ENCODE peak calls at places on chromosomes 6 and 20, in seven cellular contexts. One of them, this sample, is unnamed.

GRCh38 chr20:31496761-31497295 is 17.4 kb upstream of the HM13 start:
- DNase-seq in A549: no peak
- DNase-seq in esophagus muscularis mucosa: no peak
- DNase-seq in sigmoid colon: peak; percentile 86
- DNase-seq in suprapubic skin: peak; percentile 81
- DNase-seq in tibial nerve: no peak
- DNase-seq in upper lobe of left lung: no peak
- DNase-seq in this sample: peak; percentile 70

GRCh38 chr6:41894366-41895299 is 542 bp downstream of the USP49 start:
- DNase-seq in A549: no peak
- DNase-seq in esophagus muscularis mucosa: no peak
- DNase-seq in sigmoid colon: no peak
- DNase-seq in suprapubic skin: peak; percentile 67
- DNase-seq in tibial nerve: no peak
- DNase-seq in upper lobe of left lung: no peak
- DNase-seq in this sample: no peak

GRCh38 chr20:45061244-45061643 is 39.7 kb downstream of the KCNS1 start:
- DNase-seq in A549: peak; percentile 71
- DNase-seq in esophagus muscularis mucosa: no peak
- DNase-seq in sigmoid colon: no peak
- DNase-seq in suprapubic skin: no peak
- DNase-seq in tibial nerve: no peak
- DNase-seq in upper lobe of left lung: no peak
- DNase-seq in this sample: no peak

GRCh38 chr6:165858571-165858970 is 195.5 kb upstream of the PDE10A start:
- DNase-seq in A549: peak; percentile 18
- DNase-seq in esophagus muscularis mucosa: no peak
- DNase-seq in sigmoid colon: no peak
- DNase-seq in suprapubic skin: no peak
- DNase-seq in tibial nerve: no peak
- DNase-seq in upper lobe of left lung: no peak
- DNase-seq in this sample: no peak

GRCh38 chr6:36419295-36419694 is 23.4 kb downstream of the PXT1 start:
- DNase-seq in A549: no peak
- DNase-seq in esophagus muscularis mucosa: no peak
- DNase-seq in sigmoid colon: no peak
- DNase-seq in suprapubic skin: no peak
- DNase-seq in tibial nerve: no peak
- DNase-seq in upper lobe of left lung: no peak
- DNase-seq in this sample: no peak

GRCh38 chr6:118029967-118030366 is 122.9 kb downstream of the SLC35F1 start:
- DNase-seq in A549: no peak
- DNase-seq in esophagus muscularis mucosa: no peak
- DNase-seq in sigmoid colon: no peak
- DNase-seq in suprapubic skin: no peak
- DNase-seq in tibial nerve: no peak
- DNase-seq in upper lobe of left lung: no peak
- DNase-seq in this sample: no peak

GRCh38 chr6:165574770-165575549 is 88.1 kb downstream of the PDE10A start:
- DNase-seq in A549: no peak
- DNase-seq in esophagus muscularis mucosa: no peak
- DNase-seq in sigmoid colon: no peak
- DNase-seq in suprapubic skin: no peak
- DNase-seq in tibial nerve: no peak
- DNase-seq in upper lobe of left lung: no peak
- DNase-seq in this sample: no peak

GRCh38 chr6:14867807-14868206 is 378.1 kb upstream of the JARID2 start:
- DNase-seq in A549: no peak
- DNase-seq in esophagus muscularis mucosa: no peak
- DNase-seq in sigmoid colon: no peak
- DNase-seq in suprapubic skin: no peak
- DNase-seq in tibial nerve: no peak
- DNase-seq in upper lobe of left lung: no peak
- DNase-seq in this sample: no peak

GRCh38 chr6:22025468-22026159 is 271.2 kb downstream of the PRL start:
- DNase-seq in A549: peak; percentile 10
- DNase-seq in esophagus muscularis mucosa: peak; percentile 87
- DNase-seq in sigmoid colon: no peak
- DNase-seq in suprapubic skin: no peak
- DNase-seq in tibial nerve: no peak
- DNase-seq in upper lobe of left lung: no peak
- DNase-seq in this sample: peak; percentile 35

GRCh38 chr6:145583753-145584152 is 151.6 kb downstream of the EPM2A start:
- DNase-seq in A549: no peak
- DNase-seq in esophagus muscularis mucosa: no peak
- DNase-seq in sigmoid colon: no peak
- DNase-seq in suprapubic skin: no peak
- DNase-seq in tibial nerve: no peak
- DNase-seq in upper lobe of left lung: peak; percentile 29
- DNase-seq in this sample: no peak

GRCh38 chr6:1082040-1082935 is 229.6 kb upstream of the FOXQ1 start:
- DNase-seq in A549: no peak
- DNase-seq in esophagus muscularis mucosa: no peak
- DNase-seq in sigmoid colon: no peak
- DNase-seq in suprapubic skin: no peak
- DNase-seq in tibial nerve: no peak
- DNase-seq in upper lobe of left lung: no peak
- DNase-seq in this sample: no peak

GRCh38 chr20:45918779-45919535 is 7.0 kb upstream of the PLTP start:
- DNase-seq in A549: no peak
- DNase-seq in esophagus muscularis mucosa: no peak
- DNase-seq in sigmoid colon: no peak
- DNase-seq in suprapubic skin: no peak
- DNase-seq in tibial nerve: no peak
- DNase-seq in upper lobe of left lung: no peak
- DNase-seq in this sample: no peak

GRCh38 chr6:157677235-157677634 is 145.8 kb upstream of the SNX9 start:
- DNase-seq in A549: no peak
- DNase-seq in esophagus muscularis mucosa: no peak
- DNase-seq in sigmoid colon: no peak
- DNase-seq in suprapubic skin: no peak
- DNase-seq in tibial nerve: no peak
- DNase-seq in upper lobe of left lung: no peak
- DNase-seq in this sample: no peak

GRCh38 chr6:166168616-166169548 is 1.2 kb upstream of the TBXT start:
- DNase-seq in A549: no peak
- DNase-seq in esophagus muscularis mucosa: no peak
- DNase-seq in sigmoid colon: no peak
- DNase-seq in suprapubic skin: no peak
- DNase-seq in tibial nerve: no peak
- DNase-seq in upper lobe of left lung: peak; percentile 72
- DNase-seq in this sample: no peak

GRCh38 chr6:1840491-1841121 is 230.9 kb downstream of the FOXC1 start:
- DNase-seq in A549: no peak
- DNase-seq in esophagus muscularis mucosa: no peak
- DNase-seq in sigmoid colon: no peak
- DNase-seq in suprapubic skin: no peak
- DNase-seq in tibial nerve: peak; percentile 32
- DNase-seq in upper lobe of left lung: no peak
- DNase-seq in this sample: no peak

GRCh38 chr6:18147160-18147559 is 7.7 kb downstream of the TPMT start:
- DNase-seq in A549: no peak
- DNase-seq in esophagus muscularis mucosa: no peak
- DNase-seq in sigmoid colon: no peak
- DNase-seq in suprapubic skin: no peak
- DNase-seq in tibial nerve: no peak
- DNase-seq in upper lobe of left lung: no peak
- DNase-seq in this sample: no peak

GRCh38 chr6:17679726-17680125 is 27.0 kb downstream of the NUP153 start:
- DNase-seq in A549: no peak
- DNase-seq in esophagus muscularis mucosa: no peak
- DNase-seq in sigmoid colon: no peak
- DNase-seq in suprapubic skin: no peak
- DNase-seq in tibial nerve: no peak
- DNase-seq in upper lobe of left lung: no peak
- DNase-seq in this sample: no peak

GRCh38 chr6:147160593-147160992 is 43.6 kb upstream of the STXBP5 start:
- DNase-seq in A549: no peak
- DNase-seq in esophagus muscularis mucosa: no peak
- DNase-seq in sigmoid colon: no peak
- DNase-seq in suprapubic skin: no peak
- DNase-seq in tibial nerve: no peak
- DNase-seq in upper lobe of left lung: no peak
- DNase-seq in this sample: no peak

GRCh38 chr6:159760602-159761057 is 1.2 kb upstream of the ACAT2 start:
- DNase-seq in A549: no peak
- DNase-seq in esophagus muscularis mucosa: no peak
- DNase-seq in sigmoid colon: no peak
- DNase-seq in suprapubic skin: no peak
- DNase-seq in tibial nerve: no peak
- DNase-seq in upper lobe of left lung: no peak
- DNase-seq in this sample: no peak

DNA sequence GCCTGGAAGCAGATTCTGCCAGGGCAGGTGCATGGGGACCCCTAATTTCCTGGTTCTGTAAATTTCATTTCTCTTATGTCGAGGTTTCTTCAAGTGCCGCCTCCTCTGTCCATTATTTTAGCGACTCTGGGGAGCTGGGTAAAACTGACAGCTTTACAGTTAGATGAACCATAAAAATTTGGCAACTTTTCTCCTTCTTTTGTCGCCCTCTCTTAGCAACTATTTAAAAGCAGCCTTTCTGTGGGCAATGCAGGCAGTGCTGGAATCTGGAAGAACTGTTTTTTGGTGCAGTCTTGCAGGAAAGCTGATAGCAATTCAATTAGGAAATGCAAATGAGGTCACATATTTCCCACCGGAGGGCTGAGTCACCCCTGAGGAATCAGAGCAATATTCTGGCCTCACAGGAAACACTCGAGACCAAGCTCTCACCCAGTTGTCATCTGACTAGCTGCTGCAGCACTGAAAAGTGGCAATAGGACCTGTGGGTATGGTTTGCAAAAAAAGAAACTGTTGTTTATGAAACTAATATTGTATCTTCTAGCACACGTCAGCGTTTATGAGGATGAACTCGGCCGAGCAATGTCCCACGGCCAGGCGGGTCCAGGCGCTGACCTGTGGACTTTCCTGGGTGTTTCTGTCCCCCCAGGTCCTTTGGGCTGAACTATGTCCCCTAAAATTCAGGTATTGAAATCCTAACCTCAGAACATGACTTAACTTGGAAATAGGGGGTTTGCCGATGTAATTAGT is 312.3 kb downstream of the TAF4 start:
- DNase-seq in A549: no peak
- DNase-seq in esophagus muscularis mucosa: no peak
- DNase-seq in sigmoid colon: peak; percentile 12
- DNase-seq in suprapubic skin: no peak
- DNase-seq in tibial nerve: no peak
- DNase-seq in upper lobe of left lung: peak; percentile 20
- DNase-seq in this sample: no peak
- H3K27ac ChIP-seq in A549: no peak overlapping the region
- H3K27ac ChIP-seq in esophagus muscularis mucosa: no peak overlapping the region
- H3K27ac ChIP-seq in sigmoid colon: no peak overlapping the region
- H3K27ac ChIP-seq in suprapubic skin: no peak overlapping the region
- H3K27ac ChIP-seq in tibial nerve: no peak overlapping the region
- H3K27ac ChIP-seq in upper lobe of left lung: no peak overlapping the region
- H3K27ac ChIP-seq in this sample: no peak overlapping the region

GRCh38 chr20:35303735-35304431 is 11.7 kb upstream of the FAM83C start:
- DNase-seq in A549: peak; percentile 89
- DNase-seq in esophagus muscularis mucosa: peak; percentile 96
- DNase-seq in sigmoid colon: peak; percentile 92
- DNase-seq in suprapubic skin: peak; percentile 89
- DNase-seq in tibial nerve: peak; percentile 91
- DNase-seq in upper lobe of left lung: peak; percentile 81
- DNase-seq in this sample: peak; percentile 71
- TF ChIP-seq CTCF in A549: peak; percentile 96
- TF ChIP-seq CTCF in esophagus muscularis mucosa: peak; percentile 98
- TF ChIP-seq CTCF in sigmoid colon: peak; percentile 89
- TF ChIP-seq CTCF in suprapubic skin: peak; percentile 91
- TF ChIP-seq CTCF in tibial nerve: peak; percentile 92
- TF ChIP-seq CTCF in upper lobe of left lung: peak; percentile 89
- TF ChIP-seq CTCF in this sample: peak; percentile 85

GRCh38 chr6:132041706-132042105 is 90.5 kb upstream of the CCN2 start:
- DNase-seq in A549: no peak
- DNase-seq in esophagus muscularis mucosa: no peak
- DNase-seq in sigmoid colon: no peak
- DNase-seq in suprapubic skin: no peak
- DNase-seq in tibial nerve: no peak
- DNase-seq in upper lobe of left lung: no peak
- DNase-seq in this sample: no peak
- TF ChIP-seq EP300 in A549: no peak
- TF ChIP-seq EP300 in esophagus muscularis mucosa: no peak
- TF ChIP-seq EP300 in sigmoid colon: no peak
- TF ChIP-seq EP300 in suprapubic skin: no peak
- TF ChIP-seq EP300 in tibial nerve: no peak
- TF ChIP-seq EP300 in upper lobe of left lung: no peak
- TF ChIP-seq EP300 in this sample: no peak

DNA sequence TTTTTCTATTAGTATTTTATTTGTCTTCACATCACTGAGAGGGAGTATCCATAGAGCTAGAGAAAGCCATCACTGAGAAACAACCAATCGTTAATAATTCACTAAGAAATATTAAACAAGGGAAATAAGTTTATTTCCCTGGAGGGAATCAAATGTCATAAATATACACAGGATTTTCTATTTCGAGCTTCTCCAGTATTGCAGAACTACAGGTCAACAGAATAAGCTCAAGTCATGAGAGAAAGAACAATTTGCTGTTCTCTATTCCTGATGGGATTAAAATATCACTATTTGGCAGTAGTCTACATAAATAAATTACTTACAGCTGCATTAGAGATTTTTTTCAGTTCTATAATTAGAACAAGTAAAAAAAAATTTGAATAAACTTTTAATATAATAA is 2.2 kb upstream of the FAM162B start:
- DNase-seq in A549: no peak
- DNase-seq in esophagus muscularis mucosa: no peak
- DNase-seq in sigmoid colon: no peak
- DNase-seq in suprapubic skin: no peak
- DNase-seq in tibial nerve: no peak
- DNase-seq in upper lobe of left lung: no peak
- DNase-seq in this sample: no peak
- H3K27ac ChIP-seq in A549: no peak overlapping the region
- H3K27ac ChIP-seq in esophagus muscularis mucosa: no peak overlapping the region
- H3K27ac ChIP-seq in sigmoid colon: no peak overlapping the region
- H3K27ac ChIP-seq in suprapubic skin: no peak overlapping the region
- H3K27ac ChIP-seq in tibial nerve: no peak overlapping the region
- H3K27ac ChIP-seq in upper lobe of left lung: no peak overlapping the region
- H3K27ac ChIP-seq in this sample: no peak overlapping the region

GRCh38 chr6:55543633-55544309 is 35.2 kb downstream of the HMGCLL1 start:
- DNase-seq in A549: no peak
- DNase-seq in esophagus muscularis mucosa: no peak
- DNase-seq in sigmoid colon: no peak
- DNase-seq in suprapubic skin: no peak
- DNase-seq in tibial nerve: no peak
- DNase-seq in upper lobe of left lung: no peak
- DNase-seq in this sample: no peak
- TF ChIP-seq CTCF in A549: no peak
- TF ChIP-seq CTCF in esophagus muscularis mucosa: no peak
- TF ChIP-seq CTCF in sigmoid colon: no peak
- TF ChIP-seq CTCF in suprapubic skin: no peak
- TF ChIP-seq CTCF in tibial nerve: no peak
- TF ChIP-seq CTCF in upper lobe of left lung: no peak
- TF ChIP-seq CTCF in this sample: no peak

GRCh38 chr6:142297996-142298753 is 3.6 kb upstream of the ADGRG6 start:
- DNase-seq in A549: no peak
- DNase-seq in esophagus muscularis mucosa: no peak
- DNase-seq in sigmoid colon: no peak
- DNase-seq in suprapubic skin: no peak
- DNase-seq in tibial nerve: no peak
- DNase-seq in upper lobe of left lung: no peak
- DNase-seq in this sample: no peak
- TF ChIP-seq EP300 in A549: no peak
- TF ChIP-seq EP300 in esophagus muscularis mucosa: no peak
- TF ChIP-seq EP300 in sigmoid colon: no peak
- TF ChIP-seq EP300 in suprapubic skin: no peak
- TF ChIP-seq EP300 in tibial nerve: no peak
- TF ChIP-seq EP300 in upper lobe of left lung: no peak
- TF ChIP-seq EP300 in this sample: no peak

This sample was measured in ovary.